ENCODE peak calls at places on chromosome 17, in five cellular contexts. One of them, this sample, is unnamed.

GRCh38 chr17:79339311-79339710 is 264.7 kb downstream of the ENGASE start:
- ATAC-seq in K562: no peak
- ATAC-seq in HepG2: no peak
- ATAC-seq in HCT116: no peak
- ATAC-seq in upper lobe of left lung: no peak
- ATAC-seq in this sample: no peak

GRCh38 chr17:63985387-63986140 is 12.6 kb upstream of the PRR29 start:
- ATAC-seq in HCT116: peak
- ATAC-seq in upper lobe of left lung: no peak
- ATAC-seq in HepG2: peak
- ATAC-seq in K562: peak
- ATAC-seq in this sample: no peak

GRCh38 chr17:20096430-20096829 is 87.3 kb downstream of the SPECC1 start:
- ATAC-seq in upper lobe of left lung: no peak
- ATAC-seq in HCT116: no peak
- ATAC-seq in HepG2: no peak
- ATAC-seq in K562: no peak
- ATAC-seq in this sample: no peak

GRCh38 chr17:15279011-15279477 is 13.9 kb upstream of the PMP22 start:
- ATAC-seq in K562: no peak
- ATAC-seq in upper lobe of left lung: no peak
- ATAC-seq in HepG2: no peak
- ATAC-seq in HCT116: peak
- ATAC-seq in this sample: no peak

GRCh38 chr17:66956941-66957340 is 7.6 kb upstream of the CACNG4 start:
- ATAC-seq in upper lobe of left lung: no peak
- ATAC-seq in K562: no peak
- ATAC-seq in HCT116: no peak
- ATAC-seq in HepG2: no peak
- ATAC-seq in this sample: no peak

GRCh38 chr17:29251184-29251583 is 4.5 kb downstream of the CRYBA1 start:
- ATAC-seq in HCT116: no peak
- ATAC-seq in K562: no peak
- ATAC-seq in upper lobe of left lung: no peak
- ATAC-seq in HepG2: no peak
- ATAC-seq in this sample: no peak

GRCh38 chr17:9329251-9329921 is 246.2 kb downstream of the STX8 start:
- ATAC-seq in upper lobe of left lung: no peak
- ATAC-seq in K562: no peak
- ATAC-seq in HCT116: no peak
- ATAC-seq in HepG2: no peak
- ATAC-seq in this sample: no peak

GRCh38 chr17:69141802-69142472 is at the start of gene ABCA6:
- ATAC-seq in HepG2: peak
- ATAC-seq in upper lobe of left lung: no peak
- ATAC-seq in HCT116: no peak
- ATAC-seq in K562: peak
- ATAC-seq in this sample: peak

GRCh38 chr17:3916013-3916696 is at the start of gene P2RX1:
- ATAC-seq in HCT116: no peak
- ATAC-seq in K562: peak
- ATAC-seq in HepG2: no peak
- ATAC-seq in upper lobe of left lung: peak
- ATAC-seq in this sample: no peak

GRCh38 chr17:2158011-2158410 is 103.1 kb downstream of the HIC1 start:
- ATAC-seq in upper lobe of left lung: no peak
- ATAC-seq in K562: no peak
- ATAC-seq in HCT116: no peak
- ATAC-seq in HepG2: peak
- ATAC-seq in this sample: peak

GRCh38 chr17:78995022-78995760 is 14.4 kb downstream of the CANT1 start:
- ATAC-seq in HepG2: no peak
- ATAC-seq in upper lobe of left lung: no peak
- ATAC-seq in HCT116: no peak
- ATAC-seq in K562: no peak
- ATAC-seq in this sample: no peak

GRCh38 chr17:77386502-77387192 is 245.9 kb downstream of the SEC14L1 start:
- ATAC-seq in upper lobe of left lung: no peak
- ATAC-seq in HCT116: no peak
- ATAC-seq in K562: no peak
- ATAC-seq in HepG2: no peak
- ATAC-seq in this sample: no peak

GRCh38 chr17:19740933-19741332 is 7.2 kb downstream of the ALDH3A1 start:
- ATAC-seq in HepG2: no peak
- ATAC-seq in upper lobe of left lung: no peak
- ATAC-seq in K562: no peak
- ATAC-seq in HCT116: no peak
- ATAC-seq in this sample: no peak

GRCh38 chr17:30228011-30228410 is 7.5 kb downstream of the SLC6A4 start:
- ATAC-seq in HCT116: no peak
- ATAC-seq in HepG2: no peak
- ATAC-seq in upper lobe of left lung: no peak
- ATAC-seq in K562: no peak
- ATAC-seq in this sample: no peak

GRCh38 chr17:75901727-75902126 is 3.0 kb downstream of the MRPL38 start:
- ATAC-seq in HCT116: no peak
- ATAC-seq in K562: no peak
- ATAC-seq in HepG2: no peak
- ATAC-seq in upper lobe of left lung: no peak
- ATAC-seq in this sample: no peak

GRCh38 chr17:75900691-75901533 is 3.8 kb downstream of the MRPL38 start:
- ATAC-seq in HepG2: no peak
- ATAC-seq in upper lobe of left lung: no peak
- ATAC-seq in K562: no peak
- ATAC-seq in HCT116: no peak
- ATAC-seq in this sample: no peak

GRCh38 chr17:75899767-75900468 is 3.2 kb upstream of the TRIM65 start:
- ATAC-seq in K562: no peak
- ATAC-seq in HCT116: no peak
- ATAC-seq in HepG2: no peak
- ATAC-seq in upper lobe of left lung: no peak
- ATAC-seq in this sample: no peak

GRCh38 chr17:75904749-75905521 is at the start of gene MRPL38:
- ATAC-seq in K562: peak
- ATAC-seq in HCT116: peak
- ATAC-seq in upper lobe of left lung: peak
- ATAC-seq in HepG2: peak
- ATAC-seq in this sample: peak

GRCh38 chr17:75902406-75902805 is 2.3 kb downstream of the MRPL38 start:
- ATAC-seq in HCT116: no peak
- ATAC-seq in K562: no peak
- ATAC-seq in upper lobe of left lung: no peak
- ATAC-seq in HepG2: no peak
- ATAC-seq in this sample: no peak
- TF ChIP-seq POLR2AphosphoS5 in HCT116: no peak
- TF ChIP-seq POLR2AphosphoS5 in K562: no peak
- TF ChIP-seq POLR2AphosphoS5 in upper lobe of left lung: no peak
- TF ChIP-seq POLR2AphosphoS5 in HepG2: no peak
- TF ChIP-seq POLR2AphosphoS5 in this sample: no peak

GRCh38 chr17:65052585-65052984 is 4.0 kb downstream of the GNA13 start:
- ATAC-seq in K562: no peak
- ATAC-seq in upper lobe of left lung: no peak
- ATAC-seq in HCT116: no peak
- ATAC-seq in HepG2: no peak
- ATAC-seq in this sample: no peak
- H3K4me3 ChIP-seq in K562: no peak
- H3K4me3 ChIP-seq in upper lobe of left lung: no peak
- H3K4me3 ChIP-seq in HCT116: no peak
- H3K4me3 ChIP-seq in HepG2: no peak
- H3K4me3 ChIP-seq in this sample: no peak

GRCh38 chr17:794876-795275 is 12.7 kb downstream of the MRM3 start:
- ATAC-seq in K562: peak
- ATAC-seq in HepG2: peak
- ATAC-seq in upper lobe of left lung: peak
- ATAC-seq in HCT116: peak
- ATAC-seq in this sample: peak
- TF ChIP-seq POLR2AphosphoS5 in K562: no peak
- TF ChIP-seq POLR2AphosphoS5 in HepG2: no peak
- TF ChIP-seq POLR2AphosphoS5 in upper lobe of left lung: peak
- TF ChIP-seq POLR2AphosphoS5 in HCT116: no peak
- TF ChIP-seq POLR2AphosphoS5 in this sample: peak

DNA sequence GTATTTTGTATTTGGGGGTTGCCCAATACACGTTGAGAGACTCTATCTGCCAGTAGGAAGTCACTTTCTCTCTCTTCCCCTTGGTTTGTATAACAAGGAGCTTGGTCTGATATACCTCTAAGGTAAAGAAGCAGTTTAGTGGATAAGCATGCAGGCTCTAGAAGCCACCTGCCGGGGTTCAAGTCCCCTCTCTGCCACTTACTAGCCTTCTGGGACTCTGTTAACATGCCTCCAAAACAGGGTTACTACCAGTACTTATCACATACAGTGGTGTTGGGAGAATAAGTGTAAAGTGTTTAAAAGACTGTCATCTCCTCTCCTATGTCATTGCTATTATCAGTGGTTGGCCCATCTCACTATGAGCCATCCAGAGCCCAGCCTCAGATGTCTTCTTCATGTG is 156.1 kb upstream of the HS3ST3A1 start:
- ATAC-seq in K562: no peak
- ATAC-seq in upper lobe of left lung: no peak
- ATAC-seq in HCT116: no peak
- ATAC-seq in HepG2: no peak
- ATAC-seq in this sample: no peak
- H3K4me3 ChIP-seq in K562: no peak
- H3K4me3 ChIP-seq in upper lobe of left lung: no peak
- H3K4me3 ChIP-seq in HCT116: no peak
- H3K4me3 ChIP-seq in HepG2: no peak
- H3K4me3 ChIP-seq in this sample: no peak

GRCh38 chr17:42673266-42673884 is 3.4 kb downstream of the PLEKHH3 start:
- ATAC-seq in HCT116: no peak
- ATAC-seq in K562: no peak
- ATAC-seq in upper lobe of left lung: no peak
- ATAC-seq in HepG2: no peak
- ATAC-seq in this sample: no peak

GRCh38 chr17:42675348-42675983 is 1.3 kb downstream of the PLEKHH3 start:
- ATAC-seq in upper lobe of left lung: no peak
- ATAC-seq in HepG2: no peak
- ATAC-seq in K562: no peak
- ATAC-seq in HCT116: no peak
- ATAC-seq in this sample: no peak

GRCh38 chr17:42674755-42675347 is 1.9 kb downstream of the PLEKHH3 start:
- ATAC-seq in HCT116: no peak
- ATAC-seq in HepG2: no peak
- ATAC-seq in upper lobe of left lung: no peak
- ATAC-seq in K562: no peak
- ATAC-seq in this sample: no peak

GRCh38 chr17:42675984-42676423 is 790 bp downstream of the PLEKHH3 start:
- ATAC-seq in HCT116: no peak
- ATAC-seq in upper lobe of left lung: no peak
- ATAC-seq in K562: peak
- ATAC-seq in HepG2: peak
- ATAC-seq in this sample: peak

DNA sequence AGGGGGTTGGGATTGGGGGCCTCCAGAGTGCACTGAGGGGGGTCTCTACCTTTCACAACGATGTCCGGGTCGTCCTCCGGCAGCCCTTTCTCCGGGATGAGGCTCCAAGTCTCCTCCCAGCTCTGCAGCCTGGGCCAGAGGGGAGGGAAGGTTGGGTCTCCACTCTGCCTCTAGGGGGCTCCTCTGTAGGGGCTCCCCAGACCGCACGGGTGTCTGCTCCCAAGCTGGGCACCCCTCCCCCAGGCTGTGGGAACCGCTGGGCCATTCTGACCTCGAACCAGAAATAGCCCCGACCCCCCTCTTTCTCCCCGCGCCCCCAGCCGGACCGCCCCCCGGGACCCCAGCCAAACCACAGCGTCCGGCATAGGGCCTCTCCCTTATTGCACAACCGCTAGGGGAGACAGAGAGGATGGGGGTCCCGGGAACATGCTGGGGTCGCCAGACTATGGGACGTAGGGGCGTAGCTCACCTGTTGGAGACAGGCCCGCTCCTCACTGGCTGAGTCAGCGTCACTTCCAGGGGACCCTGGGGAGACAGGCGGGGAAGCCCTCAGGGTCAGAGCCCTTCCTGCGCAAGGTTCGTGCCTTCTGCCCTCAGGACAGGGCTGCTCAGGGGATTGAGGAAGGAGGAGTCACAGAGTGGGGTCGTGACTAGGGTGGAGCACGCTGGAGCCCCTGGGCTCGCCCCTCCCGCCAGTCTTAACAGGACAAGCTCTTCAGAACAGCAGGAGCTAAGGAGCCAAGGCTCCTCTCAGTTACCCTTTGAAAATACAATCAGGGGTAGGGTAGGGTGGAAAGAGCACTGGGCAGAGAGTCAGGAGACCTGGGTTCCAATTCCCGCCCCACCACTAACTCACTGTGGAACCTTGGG is 2.7 kb downstream of the PLEKHH3 start:
- ATAC-seq in HCT116: peak
- ATAC-seq in upper lobe of left lung: no peak
- ATAC-seq in HepG2: peak
- ATAC-seq in K562: peak
- ATAC-seq in this sample: no peak
- TF ChIP-seq POLR2AphosphoS5 in HCT116: no peak
- TF ChIP-seq POLR2AphosphoS5 in upper lobe of left lung: peak
- TF ChIP-seq POLR2AphosphoS5 in HepG2: no peak
- TF ChIP-seq POLR2AphosphoS5 in K562: no peak
- TF ChIP-seq POLR2AphosphoS5 in this sample: no peak

GRCh38 chr17:41665566-41666335 is 22.9 kb upstream of the EIF1 start:
- ATAC-seq in HepG2: peak
- ATAC-seq in upper lobe of left lung: peak
- ATAC-seq in K562: peak
- ATAC-seq in HCT116: peak
- ATAC-seq in this sample: peak
- H3K4me3 ChIP-seq in HepG2: peak
- H3K4me3 ChIP-seq in upper lobe of left lung: peak
- H3K4me3 ChIP-seq in K562: peak
- H3K4me3 ChIP-seq in HCT116: peak
- H3K4me3 ChIP-seq in this sample: peak

GRCh38 chr17:17098426-17099035 is 56.3 kb downstream of the MPRIP start:
- ATAC-seq in K562: no peak
- ATAC-seq in HCT116: no peak
- ATAC-seq in upper lobe of left lung: no peak
- ATAC-seq in HepG2: no peak
- ATAC-seq in this sample: peak

GRCh38 chr17:17103160-17103559 is 60.9 kb downstream of the MPRIP start:
- ATAC-seq in upper lobe of left lung: no peak
- ATAC-seq in K562: no peak
- ATAC-seq in HepG2: peak
- ATAC-seq in HCT116: no peak
- ATAC-seq in this sample: no peak

GRCh38 chr17:17104494-17104893 is 62.2 kb downstream of the MPRIP start:
- ATAC-seq in HCT116: no peak
- ATAC-seq in HepG2: no peak
- ATAC-seq in K562: no peak
- ATAC-seq in upper lobe of left lung: no peak
- ATAC-seq in this sample: no peak

GRCh38 chr17:17104036-17104435 is 61.8 kb downstream of the MPRIP start:
- ATAC-seq in K562: no peak
- ATAC-seq in HCT116: no peak
- ATAC-seq in upper lobe of left lung: no peak
- ATAC-seq in HepG2: no peak
- ATAC-seq in this sample: no peak

DNA sequence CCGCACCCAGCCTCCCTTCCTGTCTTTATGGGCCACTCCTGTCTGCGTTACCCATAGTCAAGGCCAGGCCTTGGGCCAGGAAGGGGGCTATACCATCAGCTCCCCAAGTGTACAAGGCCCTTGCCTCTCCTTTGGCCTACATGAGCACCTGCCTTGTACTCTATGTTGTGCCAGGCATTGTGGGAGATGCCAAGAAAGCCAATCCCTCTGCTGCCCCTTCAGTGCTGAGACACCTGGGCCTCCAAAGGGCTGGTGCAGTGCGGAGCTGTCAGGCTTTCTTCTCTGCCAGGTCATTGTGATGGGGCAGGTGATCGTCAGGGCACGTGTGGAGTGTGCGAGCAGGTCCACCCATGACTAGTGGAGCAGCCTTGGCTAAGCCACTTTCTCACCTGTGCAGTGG is 59.9 kb downstream of the MPRIP start:
- ATAC-seq in K562: no peak
- ATAC-seq in HCT116: no peak
- ATAC-seq in upper lobe of left lung: no peak
- ATAC-seq in HepG2: no peak
- ATAC-seq in this sample: no peak
- TF ChIP-seq POLR2AphosphoS5 in K562: no peak
- TF ChIP-seq POLR2AphosphoS5 in HCT116: no peak
- TF ChIP-seq POLR2AphosphoS5 in upper lobe of left lung: no peak
- TF ChIP-seq POLR2AphosphoS5 in HepG2: no peak
- TF ChIP-seq POLR2AphosphoS5 in this sample: no peak

This sample was measured in gastroesophageal sphincter.